ENCODE peak calls at places on chromosome 2, in five cellular contexts. E is HepG2, D is K562, U is SK-N-SH, M is GM12878. Z is an unnamed sample.

GRCh38 chr2:193963472-193964119 is 1693.4 kb upstream of the SLC39A10 start:
- DNase-seq in D (no peak), U (peak), M (no peak), E (peak), Z (no peak)

GRCh38 chr2:146246734-146247523 is 1597.9 kb upstream of the ACVR2A start:
- DNase-seq in D (no peak), U (no peak), E (no peak), M (no peak), Z (peak)

GRCh38 chr2:100989666-100990065 is 12.4 kb upstream of the RPL31 start:
- DNase-seq in D (no peak), U (no peak), E (no peak), M (no peak), Z (no peak)

GRCh38 chr2:72144746-72145657 is 2.7 kb downstream of the CYP26B1 start:
- DNase-seq in E (peak), D (no peak), U (peak), M (no peak), Z (no peak)

GRCh38 chr2:129135017-129135416 is 816.3 kb upstream of the HS6ST1 start:
- DNase-seq in D (no peak), U (no peak), E (no peak), M (no peak), Z (no peak)

GRCh38 chr2:39631715-39632114 is 34.0 kb upstream of the TMEM178A start:
- DNase-seq in D (no peak), M (no peak), U (no peak), E (no peak), Z (peak)

GRCh38 chr2:79792097-79792496 is 279.2 kb downstream of the CTNNA2 start:
- DNase-seq in D (no peak), E (no peak), U (no peak), M (no peak), Z (no peak)

GRCh38 chr2:143581989-143582719 is 452.9 kb downstream of the ARHGAP15 start:
- DNase-seq in M (no peak), U (no peak), D (no peak), E (no peak), Z (peak)

GRCh38 chr2:27308359-27308875 is at the start of gene UCN:
- DNase-seq in D (peak), U (peak), M (no peak), E (no peak), Z (peak)

GRCh38 chr2:23588106-23588505 is 203.1 kb downstream of the KLHL29 start:
- DNase-seq in E (no peak), D (no peak), U (no peak), M (no peak), Z (no peak)

GRCh38 chr2:109304731-109305470 is 175.9 kb downstream of the SH3RF3 start:
- DNase-seq in U (no peak), E (no peak), D (no peak), M (peak), Z (no peak)

GRCh38 chr2:161954103-161954502 is 119.9 kb downstream of the DPP4 start:
- DNase-seq in M (no peak), U (no peak), E (no peak), D (no peak), Z (no peak)

GRCh38 chr2:197261808-197262226 is 48.8 kb downstream of the ANKRD44 start:
- DNase-seq in E (no peak), U (peak), D (no peak), M (peak), Z (peak)

GRCh38 chr2:225468131-225468530 is 68.6 kb downstream of the NYAP2 start:
- DNase-seq in E (no peak), U (no peak), M (no peak), D (no peak), Z (peak)

GRCh38 chr2:36697424-36698066 is 1.0 kb downstream of the VIT start:
- DNase-seq in M (no peak), D (no peak), U (no peak), E (no peak), Z (peak)

GRCh38 chr2:232492236-232492848 is 4.7 kb upstream of the ECEL1 start:
- DNase-seq in U (no peak), M (no peak), D (no peak), E (no peak), Z (no peak)

GRCh38 chr2:151138507-151138906 is 123.2 kb downstream of the RBM43 start:
- DNase-seq in M (no peak), E (no peak), U (no peak), D (no peak), Z (peak)

GRCh38 chr2:161273038-161273760 is 35.0 kb upstream of the PSMD14 start:
- DNase-seq in M (peak), D (peak), E (peak), U (peak), Z (peak)

GRCh38 chr2:10007440-10007839 is 35.9 kb upstream of the KLF11 start:
- DNase-seq in U (no peak), M (no peak), E (no peak), D (no peak), Z (peak)

GRCh38 chr2:24819442-24820174 is 26.4 kb downstream of the CENPO start:
- DNase-seq in E (no peak), D (no peak), U (peak), M (no peak), Z (no peak)

GRCh38 chr2:239767016-239767905 is 257.9 kb downstream of the NDUFA10 start:
- DNase-seq in D (no peak), E (no peak), M (no peak), U (no peak), Z (no peak)

GRCh38 chr2:151946856-151947523 is 118.8 kb upstream of the ARL5A start:
- DNase-seq in E (peak), U (peak), D (peak), M (no peak), Z (peak)

GRCh38 chr2:42613281-42614064 is 45.0 kb downstream of the MTA3 start:
- DNase-seq in D (no peak), U (no peak), M (no peak), E (no peak), Z (no peak)

GRCh38 chr2:119230630-119231185 is 7.1 kb downstream of the STEAP3 start:
- DNase-seq in D (no peak), U (no peak), M (no peak), E (no peak), Z (peak)

GRCh38 chr2:42054657-42055430 is 7.0 kb downstream of the PKDCC start:
- DNase-seq in E (peak), U (no peak), D (peak), M (no peak), Z (no peak)

GRCh38 chr2:216653931-216654365 is 20.7 kb downstream of the IGFBP2 start:
- DNase-seq in E (peak), D (no peak), M (no peak), U (no peak), Z (peak)

GRCh38 chr2:131142849-131143248 is 37.7 kb downstream of the PLEKHB2 start:
- DNase-seq in D (no peak), M (no peak), E (no peak), U (no peak), Z (no peak)

GRCh38 chr2:40384714-40385113 is 67.2 kb downstream of the SLC8A1 start:
- DNase-seq in U (no peak), D (no peak), E (no peak), M (no peak), Z (peak)

GRCh38 chr2:236546561-236546961 is 23.1 kb upstream of the ACKR3 start:
- DNase-seq in D (no peak), E (no peak), M (peak), U (no peak), Z (no peak)

GRCh38 chr2:207290833-207291232 is 125.1 kb upstream of the KLF7 start:
- DNase-seq in M (no peak), D (no peak), E (no peak), U (no peak), Z (no peak)

GRCh38 chr2:134399096-134399495 is 145.2 kb downstream of the MGAT5 start:
- DNase-seq in M (no peak), U (no peak), E (no peak), D (no peak), Z (no peak)

GRCh38 chr2:11866358-11867335 is 120.2 kb downstream of the LPIN1 start:
- DNase-seq in D (no peak), M (peak), E (no peak), U (no peak), Z (no peak)

GRCh38 chr2:223901854-223902253 is 43.3 kb downstream of the WDFY1 start:
- DNase-seq in M (no peak), D (no peak), U (no peak), E (peak), Z (no peak)

GRCh38 chr2:86038291-86039081 is 67.2 kb downstream of the POLR1A start:
- DNase-seq in E (no peak), D (no peak), M (no peak), U (no peak), Z (no peak)

GRCh38 chr2:223591596-223591995 is 10.6 kb downstream of the SCG2 start:
- DNase-seq in E (no peak), D (no peak), U (no peak), M (no peak), Z (peak)

GRCh38 chr2:174024524-174025270 is 59.5 kb upstream of the SP3 start:
- DNase-seq in D (no peak), E (no peak), M (no peak), U (no peak), Z (peak)

GRCh38 chr2:124975224-124975623 is 950.1 kb downstream of the CNTNAP5 start:
- DNase-seq in M (no peak), E (no peak), U (no peak), D (no peak), Z (no peak)

GRCh38 chr2:239189711-239190131 is 211.1 kb downstream of the HDAC4 start:
- DNase-seq in E (no peak), U (no peak), M (no peak), D (no peak), Z (no peak)

GRCh38 chr2:56313541-56313940 is 129.8 kb downstream of the CCDC85A start:
- DNase-seq in D (no peak), U (no peak), M (no peak), E (peak), Z (no peak)

GRCh38 chr2:105403241-105403784 is 4.5 kb upstream of the FHL2 start:
- DNase-seq in U (no peak), M (no peak), D (no peak), E (no peak), Z (no peak)

GRCh38 chr2:44579136-44579836 is 217.5 kb downstream of the CAMKMT start:
- DNase-seq in D (no peak), U (no peak), E (no peak), M (no peak), Z (no peak)
- TF ChIP-seq RAD21 in D (no peak), U (no peak), E (no peak), M (no peak), Z (no peak)

GRCh38 chr2:137873860-137874259 is 90.4 kb upstream of the HNMT start:
- DNase-seq in E (peak), D (no peak), U (no peak), M (no peak), Z (no peak)

GRCh38 chr2:137872577-137872976 is 91.7 kb upstream of the HNMT start:
- DNase-seq in U (no peak), E (no peak), M (no peak), D (no peak), Z (no peak)

GRCh38 chr2:137865954-137866540 is 98.2 kb upstream of the HNMT start:
- DNase-seq in M (no peak), E (peak), D (peak), U (peak), Z (peak)

DNA sequence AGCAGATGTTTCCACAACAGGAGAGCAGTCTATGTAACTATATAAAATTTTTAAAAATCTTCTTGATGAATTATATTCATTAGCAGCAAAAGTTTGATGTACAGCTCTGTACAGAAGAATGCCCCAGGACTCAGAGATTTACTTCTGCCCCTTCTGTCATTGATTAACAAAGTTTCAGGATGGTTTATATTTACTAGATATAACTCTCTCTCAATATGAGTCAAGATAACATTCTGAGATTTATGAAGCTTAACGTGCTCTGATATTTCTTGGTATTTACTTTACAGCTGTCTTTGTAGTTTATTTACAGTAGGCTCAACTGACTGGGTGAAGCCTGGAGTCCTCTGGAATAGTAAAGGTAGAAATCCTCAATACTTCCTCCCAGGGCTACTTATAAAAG is 93.6 kb upstream of the HNMT start:
- DNase-seq in D (no peak), M (no peak), U (no peak), E (no peak), Z (no peak)
- H3K9ac ChIP-seq in D (no peak), M (no peak), U (no peak), E (no peak), Z (no peak)

GRCh38 chr2:241071677-241072111 is 30.4 kb downstream of the MTERF4 start:
- DNase-seq in U (no peak), E (no peak), M (no peak), D (no peak), Z (no peak)

GRCh38 chr2:241069821-241070281 is 32.2 kb downstream of the MTERF4 start:
- DNase-seq in U (no peak), E (no peak), M (no peak), D (peak), Z (no peak)

GRCh38 chr2:241070811-241071676 is 31.0 kb downstream of the MTERF4 start:
- DNase-seq in D (no peak), U (no peak), M (no peak), E (no peak), Z (no peak)

GRCh38 chr2:241068942-241069810 is 32.9 kb downstream of the MTERF4 start:
- DNase-seq in D (no peak), E (no peak), M (no peak), U (no peak), Z (no peak)

DNA sequence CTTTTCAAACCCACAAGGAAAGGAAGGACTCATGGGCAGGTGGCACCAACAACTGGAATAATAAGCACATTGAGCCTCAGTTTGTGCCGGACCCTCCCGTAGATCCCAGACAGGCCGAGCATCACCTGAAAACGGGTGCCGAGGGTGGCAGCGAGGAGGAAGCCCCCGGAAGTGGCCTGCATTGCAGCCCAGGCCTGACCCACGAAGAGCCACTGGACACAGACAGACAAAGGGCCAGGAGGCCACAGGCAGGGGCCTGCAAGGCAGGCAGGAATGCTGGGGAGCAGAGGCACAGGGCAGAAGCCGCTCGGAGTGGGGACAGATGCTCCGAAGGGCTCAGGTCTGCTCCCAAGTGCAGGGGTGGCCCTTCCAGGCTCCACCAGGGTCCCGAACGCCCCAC is 31.7 kb downstream of the MTERF4 start:
- DNase-seq in U (no peak), E (no peak), M (no peak), D (no peak), Z (no peak)
- TF ChIP-seq USF2 in U (no peak), E (no peak), M (no peak), D (no peak), Z (no peak)

GRCh38 chr2:37912056-37912455 is 13.0 kb upstream of the RMDN2 start:
- DNase-seq in M (no peak), D (no peak), E (no peak), U (no peak), Z (peak)
- TF ChIP-seq RAD21 in M (no peak), D (no peak), E (no peak), U (no peak), Z (no peak)

GRCh38 chr2:74003494-74004211 is 18.9 kb downstream of the TET3 start:
- DNase-seq in M (no peak), E (no peak), D (peak), U (peak), Z (peak)
- H3K9ac ChIP-seq in M (no peak), E (no peak), D (peak), U (no peak), Z (peak)

GRCh38 chr2:7411691-7412090 is 494.5 kb downstream of the RNF144A start:
- DNase-seq in M (no peak), D (no peak), E (no peak), U (no peak), Z (no peak)
- TF ChIP-seq USF2 in M (no peak), D (no peak), E (no peak), U (no peak), Z (no peak)

GRCh38 chr2:13584020-13584419 is 867.3 kb downstream of the TRIB2 start:
- DNase-seq in U (no peak), E (no peak), M (no peak), D (no peak), Z (no peak)

GRCh38 chr2:13578547-13578946 is 861.8 kb downstream of the TRIB2 start:
- DNase-seq in D (no peak), M (no peak), U (no peak), E (no peak), Z (no peak)

GRCh38 chr2:13585732-13586131 is 869.0 kb downstream of the TRIB2 start:
- DNase-seq in M (no peak), D (no peak), U (no peak), E (no peak), Z (no peak)

GRCh38 chr2:13583609-13584008 is 866.9 kb downstream of the TRIB2 start:
- DNase-seq in E (no peak), U (no peak), D (no peak), M (no peak), Z (no peak)

GRCh38 chr2:13581471-13581870 is 864.7 kb downstream of the TRIB2 start:
- DNase-seq in E (no peak), D (no peak), M (no peak), U (no peak), Z (no peak)
- TF ChIP-seq RAD21 in E (no peak), D (no peak), M (no peak), U (peak), Z (no peak)

Z was measured in IMR-90.